ENCODE peak calls at places on chromosomes 16 and 17, in eight cellular contexts. One of them, this sample, is unnamed.

GRCh38 chr16:76946879-76947278 is 244.1 kb upstream of the MON1B start:
- DNase-seq in activated T-helper 1 cell treated with anti-CD3 and anti-CD28 coated beads, Interleukin-12 subunit alpha, Interleukin-12 subunit beta, Interleukin-2, Interleukin-4 antibody, amounts not matched to agents 30 ng/mL and 10 ng/mL and 1 ng/mL, durations not matched to agents 14 hours and 24 hours and 36 hours: no peak
- DNase-seq in ovary: no peak
- DNase-seq in stimulated activated CD4-positive, alpha-beta T cell treated with anti-CD3 and anti-CD28 coated beads, Interleukin-1b, Interleukin-23, amount 100 ng/mL, for 1 hour: no peak
- DNase-seq in NCI-H2029 treated with DMSO at 0.1 percent for 48 hours: peak
- DNase-seq in HT1080: peak
- DNase-seq in stimulated activated CD8-positive, alpha-beta memory T cell treated with anti-CD3 and anti-CD28 coated beads, Interleukin-7, amount 100 ng/mL, for 24 hours: no peak
- DNase-seq in fibroblast of lung: peak
- DNase-seq in this sample: peak

GRCh38 chr16:10738231-10739077 is 5.2 kb upstream of the NUBP1 start:
- DNase-seq in activated T-helper 1 cell treated with anti-CD3 and anti-CD28 coated beads, Interleukin-12 subunit alpha, Interleukin-12 subunit beta, Interleukin-2, Interleukin-4 antibody, amounts not matched to agents 30 ng/mL and 10 ng/mL and 1 ng/mL, durations not matched to agents 14 hours and 24 hours and 36 hours: peak
- DNase-seq in ovary: peak
- DNase-seq in stimulated activated CD4-positive, alpha-beta T cell treated with anti-CD3 and anti-CD28 coated beads, Interleukin-1b, Interleukin-23, amount 100 ng/mL, for 1 hour: no peak
- DNase-seq in NCI-H2029 treated with DMSO at 0.1 percent for 48 hours: no peak
- DNase-seq in HT1080: peak
- DNase-seq in stimulated activated CD8-positive, alpha-beta memory T cell treated with anti-CD3 and anti-CD28 coated beads, Interleukin-7, amount 100 ng/mL, for 24 hours: no peak
- DNase-seq in fibroblast of lung: peak
- DNase-seq in this sample: peak

GRCh38 chr16:26598061-26598460 is 468.7 kb upstream of the C16orf82 start:
- DNase-seq in activated T-helper 1 cell treated with anti-CD3 and anti-CD28 coated beads, Interleukin-12 subunit alpha, Interleukin-12 subunit beta, Interleukin-2, Interleukin-4 antibody, amounts not matched to agents 30 ng/mL and 10 ng/mL and 1 ng/mL, durations not matched to agents 14 hours and 24 hours and 36 hours: peak
- DNase-seq in ovary: no peak
- DNase-seq in stimulated activated CD4-positive, alpha-beta T cell treated with anti-CD3 and anti-CD28 coated beads, Interleukin-1b, Interleukin-23, amount 100 ng/mL, for 1 hour: peak
- DNase-seq in NCI-H2029 treated with DMSO at 0.1 percent for 48 hours: no peak
- DNase-seq in HT1080: peak
- DNase-seq in stimulated activated CD8-positive, alpha-beta memory T cell treated with anti-CD3 and anti-CD28 coated beads, Interleukin-7, amount 100 ng/mL, for 24 hours: peak
- DNase-seq in fibroblast of lung: no peak
- DNase-seq in this sample: no peak

GRCh38 chr17:4901648-4902344 is 1.1 kb downstream of the CHRNE start:
- DNase-seq in activated T-helper 1 cell treated with anti-CD3 and anti-CD28 coated beads, Interleukin-12 subunit alpha, Interleukin-12 subunit beta, Interleukin-2, Interleukin-4 antibody, amounts not matched to agents 30 ng/mL and 10 ng/mL and 1 ng/mL, durations not matched to agents 14 hours and 24 hours and 36 hours: no peak
- DNase-seq in ovary: peak
- DNase-seq in stimulated activated CD4-positive, alpha-beta T cell treated with anti-CD3 and anti-CD28 coated beads, Interleukin-1b, Interleukin-23, amount 100 ng/mL, for 1 hour: no peak
- DNase-seq in NCI-H2029 treated with DMSO at 0.1 percent for 48 hours: no peak
- DNase-seq in HT1080: no peak
- DNase-seq in stimulated activated CD8-positive, alpha-beta memory T cell treated with anti-CD3 and anti-CD28 coated beads, Interleukin-7, amount 100 ng/mL, for 24 hours: no peak
- DNase-seq in fibroblast of lung: no peak
- DNase-seq in this sample: no peak

GRCh38 chr16:3542153-3542550 is 35.1 kb downstream of the NLRC3 start:
- DNase-seq in activated T-helper 1 cell treated with anti-CD3 and anti-CD28 coated beads, Interleukin-12 subunit alpha, Interleukin-12 subunit beta, Interleukin-2, Interleukin-4 antibody, amounts not matched to agents 30 ng/mL and 10 ng/mL and 1 ng/mL, durations not matched to agents 14 hours and 24 hours and 36 hours: no peak
- DNase-seq in ovary: no peak
- DNase-seq in stimulated activated CD4-positive, alpha-beta T cell treated with anti-CD3 and anti-CD28 coated beads, Interleukin-1b, Interleukin-23, amount 100 ng/mL, for 1 hour: no peak
- DNase-seq in NCI-H2029 treated with DMSO at 0.1 percent for 48 hours: no peak
- DNase-seq in HT1080: no peak
- DNase-seq in stimulated activated CD8-positive, alpha-beta memory T cell treated with anti-CD3 and anti-CD28 coated beads, Interleukin-7, amount 100 ng/mL, for 24 hours: no peak
- DNase-seq in fibroblast of lung: no peak
- DNase-seq in this sample: no peak

GRCh38 chr16:49619811-49620157 is 236.1 kb downstream of the ZNF423 start:
- DNase-seq in activated T-helper 1 cell treated with anti-CD3 and anti-CD28 coated beads, Interleukin-12 subunit alpha, Interleukin-12 subunit beta, Interleukin-2, Interleukin-4 antibody, amounts not matched to agents 30 ng/mL and 10 ng/mL and 1 ng/mL, durations not matched to agents 14 hours and 24 hours and 36 hours: no peak
- DNase-seq in ovary: peak
- DNase-seq in stimulated activated CD4-positive, alpha-beta T cell treated with anti-CD3 and anti-CD28 coated beads, Interleukin-1b, Interleukin-23, amount 100 ng/mL, for 1 hour: no peak
- DNase-seq in NCI-H2029 treated with DMSO at 0.1 percent for 48 hours: no peak
- DNase-seq in HT1080: no peak
- DNase-seq in stimulated activated CD8-positive, alpha-beta memory T cell treated with anti-CD3 and anti-CD28 coated beads, Interleukin-7, amount 100 ng/mL, for 24 hours: no peak
- DNase-seq in fibroblast of lung: no peak
- DNase-seq in this sample: no peak

GRCh38 chr17:66413564-66414520 is 111.4 kb downstream of the PRKCA start:
- DNase-seq in activated T-helper 1 cell treated with anti-CD3 and anti-CD28 coated beads, Interleukin-12 subunit alpha, Interleukin-12 subunit beta, Interleukin-2, Interleukin-4 antibody, amounts not matched to agents 30 ng/mL and 10 ng/mL and 1 ng/mL, durations not matched to agents 14 hours and 24 hours and 36 hours: no peak
- DNase-seq in ovary: no peak
- DNase-seq in stimulated activated CD4-positive, alpha-beta T cell treated with anti-CD3 and anti-CD28 coated beads, Interleukin-1b, Interleukin-23, amount 100 ng/mL, for 1 hour: no peak
- DNase-seq in NCI-H2029 treated with DMSO at 0.1 percent for 48 hours: no peak
- DNase-seq in HT1080: no peak
- DNase-seq in stimulated activated CD8-positive, alpha-beta memory T cell treated with anti-CD3 and anti-CD28 coated beads, Interleukin-7, amount 100 ng/mL, for 24 hours: no peak
- DNase-seq in fibroblast of lung: no peak
- DNase-seq in this sample: no peak

GRCh38 chr17:68771867-68772515 is 170.8 kb upstream of the FAM20A start:
- DNase-seq in activated T-helper 1 cell treated with anti-CD3 and anti-CD28 coated beads, Interleukin-12 subunit alpha, Interleukin-12 subunit beta, Interleukin-2, Interleukin-4 antibody, amounts not matched to agents 30 ng/mL and 10 ng/mL and 1 ng/mL, durations not matched to agents 14 hours and 24 hours and 36 hours: no peak
- DNase-seq in ovary: no peak
- DNase-seq in stimulated activated CD4-positive, alpha-beta T cell treated with anti-CD3 and anti-CD28 coated beads, Interleukin-1b, Interleukin-23, amount 100 ng/mL, for 1 hour: no peak
- DNase-seq in NCI-H2029 treated with DMSO at 0.1 percent for 48 hours: peak
- DNase-seq in HT1080: peak
- DNase-seq in stimulated activated CD8-positive, alpha-beta memory T cell treated with anti-CD3 and anti-CD28 coated beads, Interleukin-7, amount 100 ng/mL, for 24 hours: no peak
- DNase-seq in fibroblast of lung: peak
- DNase-seq in this sample: peak

GRCh38 chr16:69323428-69323827 is 7.0 kb downstream of the PDF start:
- DNase-seq in activated T-helper 1 cell treated with anti-CD3 and anti-CD28 coated beads, Interleukin-12 subunit alpha, Interleukin-12 subunit beta, Interleukin-2, Interleukin-4 antibody, amounts not matched to agents 30 ng/mL and 10 ng/mL and 1 ng/mL, durations not matched to agents 14 hours and 24 hours and 36 hours: no peak
- DNase-seq in ovary: no peak
- DNase-seq in stimulated activated CD4-positive, alpha-beta T cell treated with anti-CD3 and anti-CD28 coated beads, Interleukin-1b, Interleukin-23, amount 100 ng/mL, for 1 hour: no peak
- DNase-seq in NCI-H2029 treated with DMSO at 0.1 percent for 48 hours: no peak
- DNase-seq in HT1080: no peak
- DNase-seq in stimulated activated CD8-positive, alpha-beta memory T cell treated with anti-CD3 and anti-CD28 coated beads, Interleukin-7, amount 100 ng/mL, for 24 hours: no peak
- DNase-seq in fibroblast of lung: no peak
- DNase-seq in this sample: no peak